ENCODE peak calls at places on chromosomes 5 and 9, in nine cellular contexts. C is astrocyte of the cerebellum, A is fibroblast of mammary gland, Z is AG09309, T is OCI-LY7, X is A549, L is adrenal gland, M is right atrium auricular region, G is AG04449. H is an unnamed sample.

GRCh38 chr9:117672397-117672796 is 31.8 kb upstream of the TLR4 start:
- DNase-seq in G (no peak), T (no peak), X (peak), C (no peak), Z (no peak), A (peak), L (no peak), M (no peak), H (peak)

GRCh38 chr5:142046191-142046590 is 33.4 kb upstream of the GNPDA1 start:
- DNase-seq in C (no peak), G (no peak), X (no peak), M (peak), L (peak), T (no peak), A (no peak), Z (no peak), H (no peak)

GRCh38 chr5:2192496-2192895 is 309.8 kb upstream of the IRX4 start:
- DNase-seq in X (no peak), Z (no peak), G (no peak), M (no peak), C (no peak), L (no peak), A (no peak), T (no peak), H (no peak)

GRCh38 chr5:159040181-159040580 is 59.5 kb downstream of the EBF1 start:
- DNase-seq in L (no peak), G (no peak), T (peak), A (no peak), Z (no peak), C (no peak), M (no peak), X (no peak), H (no peak)

GRCh38 chr5:21826884-21827283 is 1026.3 kb downstream of the CDH12 start:
- DNase-seq in T (no peak), M (no peak), A (no peak), L (no peak), X (no peak), G (no peak), C (no peak), Z (no peak), H (no peak)

GRCh38 chr5:147084702-147085101 is 150.1 kb upstream of the STK32A start:
- DNase-seq in G (no peak), T (no peak), A (no peak), L (no peak), X (no peak), C (no peak), M (no peak), Z (no peak), H (no peak)

GRCh38 chr5:138354926-138355378 is 2.5 kb downstream of the KDM3B start:
- DNase-seq in M (no peak), T (peak), X (peak), C (peak), L (no peak), Z (peak), G (peak), A (peak), H (peak)

GRCh38 chr9:33414263-33414662 is 11.9 kb upstream of the AQP7 start:
- DNase-seq in G (no peak), X (no peak), Z (no peak), M (no peak), T (no peak), A (no peak), C (no peak), L (no peak), H (no peak)

GRCh38 chr9:72951520-72952393 is 1.1 kb downstream of the ALDH1A1 start:
- DNase-seq in Z (no peak), C (no peak), L (no peak), G (no peak), A (no peak), T (no peak), X (no peak), M (no peak), H (no peak)

GRCh38 chr5:43603535-43604363 is 769 bp downstream of the NNT start:
- DNase-seq in C (no peak), G (no peak), L (peak), Z (no peak), X (no peak), M (peak), A (peak), T (peak), H (peak)

GRCh38 chr9:6873862-6874261 is 116.1 kb downstream of the KDM4C start:
- DNase-seq in X (no peak), C (no peak), G (no peak), L (no peak), A (peak), M (no peak), T (no peak), Z (peak), H (peak)

GRCh38 chr5:115109840-115110239 is 59.9 kb downstream of the TRIM36 start:
- DNase-seq in M (no peak), T (no peak), Z (no peak), A (no peak), X (no peak), C (no peak), L (no peak), G (no peak), H (no peak)

GRCh38 chr9:84799231-84799630 is 129.7 kb downstream of the NTRK2 start:
- DNase-seq in G (no peak), X (no peak), C (no peak), A (no peak), T (no peak), Z (no peak), M (no peak), L (no peak), H (no peak)

GRCh38 chr5:170266570-170267379 is 30.8 kb downstream of the LCP2 start:
- DNase-seq in C (no peak), M (no peak), A (no peak), T (no peak), L (no peak), Z (no peak), G (no peak), X (no peak), H (no peak)

GRCh38 chr9:73743826-73744225 is 592.2 kb downstream of the ANXA1 start:
- DNase-seq in G (no peak), T (no peak), C (no peak), M (no peak), X (no peak), L (no peak), Z (no peak), A (peak), H (no peak)

GRCh38 chr9:35195683-35196082 is 33.9 kb downstream of the UNC13B start:
- DNase-seq in C (no peak), L (no peak), X (no peak), Z (no peak), A (peak), G (no peak), T (no peak), M (no peak), H (no peak)

GRCh38 chr5:44603496-44604272 is 205.1 kb upstream of the MRPS30 start:
- DNase-seq in Z (no peak), G (no peak), C (no peak), X (no peak), A (peak), L (no peak), T (peak), M (no peak), H (no peak)

GRCh38 chr5:141094481-141095262 is at the start of gene PCDHB2:
- DNase-seq in Z (peak), A (peak), C (no peak), G (no peak), L (peak), X (peak), T (no peak), M (no peak), H (peak)

GRCh38 chr5:95927927-95928723 is 33.5 kb downstream of the ELL2 start:
- DNase-seq in T (no peak), Z (no peak), X (no peak), M (no peak), G (no peak), L (no peak), C (no peak), A (no peak), H (no peak)

GRCh38 chr5:95930141-95930540 is 31.5 kb downstream of the ELL2 start:
- DNase-seq in C (no peak), G (no peak), X (no peak), T (no peak), M (no peak), A (no peak), L (no peak), Z (no peak), H (no peak)

GRCh38 chr5:95930541-95930940 is 31.1 kb downstream of the ELL2 start:
- DNase-seq in M (no peak), A (no peak), X (no peak), L (no peak), Z (no peak), C (no peak), T (no peak), G (no peak), H (no peak)

GRCh38 chr5:95931118-95931833 is 30.4 kb downstream of the ELL2 start:
- DNase-seq in A (no peak), Z (no peak), M (no peak), C (no peak), X (no peak), T (no peak), G (no peak), L (no peak), H (no peak)

GRCh38 chr5:95928724-95929253 is 32.9 kb downstream of the ELL2 start:
- DNase-seq in C (no peak), X (no peak), Z (no peak), L (no peak), M (no peak), G (no peak), T (no peak), A (no peak), H (no peak)
- H3K4me3 ChIP-seq in C (no peak), X (no peak), Z (no peak), L (no peak), M (no peak), G (no peak), T (no peak), A (no peak), H (no peak)

DNA sequence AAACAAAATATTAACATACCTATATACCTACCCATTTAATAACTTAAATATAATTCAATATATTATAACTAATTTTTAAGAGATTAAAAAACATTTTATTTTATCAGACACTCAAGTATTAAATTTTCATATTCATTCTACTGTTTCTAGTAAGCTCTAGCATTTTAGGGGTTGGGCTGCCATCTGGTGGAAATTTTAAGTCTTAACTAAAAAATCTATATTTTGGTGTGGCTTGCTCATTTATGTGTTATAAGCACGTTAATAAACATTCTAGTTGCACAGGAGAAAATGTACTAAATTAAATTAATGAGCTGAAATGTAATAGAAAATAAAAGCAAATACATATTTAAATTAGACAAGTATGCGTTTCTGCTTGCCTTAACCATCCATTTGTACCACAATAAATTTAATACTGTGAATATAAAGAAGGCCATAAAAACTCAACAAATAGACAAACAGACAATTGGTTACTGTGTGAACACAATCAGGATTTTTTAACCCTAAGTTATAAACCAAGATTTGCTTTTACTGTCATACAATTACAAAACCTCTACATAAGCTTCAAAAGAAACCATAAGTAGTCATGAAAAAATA is 1728.3 kb upstream of the CDH9 start:
- DNase-seq in M (no peak), C (peak), G (no peak), Z (peak), X (peak), L (peak), T (peak), A (peak), H (peak)
- TF ChIP-seq CTCF in M (peak), C (no peak), G (no peak), Z (no peak), X (peak), L (peak), T (peak), A (peak), H (no peak)

DNA sequence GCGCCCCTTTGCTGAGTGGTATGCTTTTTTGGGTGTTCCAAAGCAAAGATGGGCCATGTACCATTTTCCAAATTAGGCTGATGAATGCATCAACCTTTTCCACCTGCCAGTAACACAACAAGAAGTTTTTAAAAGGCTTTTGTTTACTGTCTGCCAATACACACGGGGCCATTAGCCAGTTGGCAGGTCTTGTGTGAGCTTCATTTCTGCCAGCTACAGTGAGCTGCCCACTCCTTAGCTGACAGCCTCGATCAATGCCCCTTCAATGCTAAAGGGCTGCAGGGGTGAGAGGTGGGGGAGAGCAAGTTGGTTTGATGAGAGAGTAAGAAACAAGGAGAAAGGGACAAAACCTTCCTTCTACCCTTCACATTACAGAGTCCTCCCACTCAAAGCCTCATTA is 128.7 kb downstream of the C5orf15 start:
- DNase-seq in M (no peak), A (no peak), T (no peak), C (no peak), X (no peak), G (no peak), L (no peak), Z (no peak), H (no peak)
- H3K4me3 ChIP-seq in M (no peak), A (no peak), T (no peak), C (no peak), X (no peak), G (no peak), L (no peak), Z (no peak), H (no peak)

DNA sequence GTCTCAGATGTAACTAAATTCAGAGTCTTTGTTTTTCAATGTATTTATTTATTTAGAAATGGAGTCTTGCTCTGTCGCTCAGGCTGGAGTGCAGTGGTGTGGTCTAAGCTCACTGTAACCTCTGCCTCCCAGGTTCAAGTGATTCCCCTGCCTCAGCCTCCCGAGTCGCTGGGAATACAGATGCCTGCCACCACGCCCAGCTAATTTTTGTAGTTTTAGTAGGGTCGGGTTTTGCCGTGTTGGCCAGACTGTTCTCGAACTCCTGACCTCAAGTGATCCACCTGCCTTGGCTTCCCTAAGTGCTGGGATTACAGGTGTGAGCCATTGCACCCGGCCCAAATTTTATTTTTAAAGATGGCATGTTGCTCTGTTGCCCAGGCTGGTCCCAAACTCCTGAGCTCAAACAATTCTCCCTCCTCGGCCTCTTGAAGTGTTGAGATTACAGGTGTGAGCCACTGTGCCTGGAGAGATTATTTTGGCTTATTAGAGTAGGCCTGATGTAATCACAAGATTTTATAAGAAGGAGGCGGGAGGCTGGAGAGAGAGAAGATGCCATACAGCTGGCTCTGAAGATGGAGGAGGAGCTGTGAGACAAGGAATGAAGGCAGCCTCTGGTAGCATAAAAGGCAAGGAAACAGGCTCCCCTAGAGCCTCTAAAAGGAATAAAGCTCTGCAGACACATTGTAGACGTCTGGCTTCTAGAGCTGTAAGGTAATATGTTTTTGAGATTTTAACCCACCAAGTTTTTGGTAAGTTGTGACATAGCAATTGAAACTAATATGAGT is 12.9 kb upstream of the KLF9 start:
- DNase-seq in C (no peak), X (no peak), M (peak), T (no peak), A (no peak), L (no peak), Z (no peak), G (no peak), H (peak)
- TF ChIP-seq CTCF in C (no peak), X (no peak), M (no peak), T (no peak), A (no peak), L (no peak), Z (peak), G (no peak), H (peak)

DNA sequence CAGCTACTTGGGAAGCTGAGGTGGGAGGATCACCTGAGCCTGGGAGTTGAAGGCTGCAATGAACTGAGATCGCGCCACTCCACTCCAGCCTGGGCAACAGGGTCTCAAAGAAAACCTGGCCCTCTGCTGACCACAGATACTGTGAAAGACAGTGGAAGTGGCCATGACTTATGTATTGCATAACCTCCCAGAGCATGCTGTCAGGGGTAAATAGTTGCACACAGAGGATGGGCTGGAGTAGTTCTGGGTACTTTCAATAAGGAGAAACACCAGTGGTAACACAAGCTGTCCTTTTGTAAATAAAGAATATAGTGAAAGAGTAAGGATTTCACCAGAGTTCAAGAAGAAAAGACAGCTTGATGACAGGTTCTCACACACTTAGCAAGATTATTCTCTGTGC is 1.8 kb downstream of the ACER2 start:
- DNase-seq in T (no peak), Z (no peak), M (no peak), X (no peak), G (no peak), L (no peak), A (peak), C (no peak), H (no peak)
- H3K4me3 ChIP-seq in T (no peak), Z (no peak), M (no peak), X (no peak), G (no peak), L (no peak), A (no peak), C (no peak), H (no peak)

DNA sequence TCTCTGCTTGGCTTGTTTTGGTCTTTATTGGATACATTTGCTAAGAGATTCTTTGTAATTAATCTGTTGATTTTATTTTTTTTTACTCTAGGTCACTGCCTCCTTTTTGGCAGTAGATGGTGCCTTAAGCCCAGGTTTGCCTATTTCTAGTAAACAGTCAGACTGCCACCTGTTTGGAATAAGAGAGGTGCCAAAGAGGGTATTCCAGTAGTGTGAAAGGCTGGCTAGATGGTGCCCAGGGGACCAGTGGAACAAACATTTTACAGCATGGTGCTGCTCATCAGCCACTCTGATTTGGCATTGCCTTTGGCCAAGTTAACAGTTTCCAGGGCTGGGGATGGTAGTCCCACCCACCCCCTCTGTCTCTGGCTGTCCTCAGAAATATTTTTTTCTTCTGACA is 36.7 kb upstream of the FBXL7 start:
- DNase-seq in G (no peak), X (no peak), A (peak), C (peak), M (no peak), L (no peak), T (no peak), Z (peak), H (peak)
- TF ChIP-seq CTCF in G (peak), X (peak), A (peak), C (peak), M (peak), L (peak), T (peak), Z (peak), H (peak)